ENCODE peak calls at places on chromosomes 12 and 14, in four cellular contexts. J is dorsolateral prefrontal cortex; U is NCI-H1092; M is stimulated activated CD4-positive, alpha-beta T cell treated with anti-CD3 and anti-CD28 coated beads, Interleukin-1b, Interleukin-23, amount 100 ng/mL, for 1 hour. P is an unnamed sample.

GRCh38 chr12:130026608-130027176 is 122.9 kb upstream of the TMEM132D start:
- DNase-seq in J (no peak), U (peak; percentile 13), M (no peak), P (peak; percentile 37)

GRCh38 chr12:3296409-3296701 is 194.6 kb upstream of the PRMT8 start:
- DNase-seq in J (no peak), U (no peak), M (no peak), P (no peak)

GRCh38 chr12:60451457-60451856 is 855.6 kb downstream of the SLC16A7 start:
- DNase-seq in J (no peak), U (no peak), M (no peak), P (no peak)

GRCh38 chr12:89073027-89073398 is 279.3 kb downstream of the DUSP6 start:
- DNase-seq in J (no peak), U (no peak), M (no peak), P (peak; percentile 74)

GRCh38 chr12:122072031-122072970 is 6.3 kb upstream of the MLXIP start:
- DNase-seq in J (no peak), U (peak; percentile 66), M (no peak), P (no peak)

GRCh38 chr12:50062733-50063452 is 5.5 kb downstream of the ASIC1 start:
- DNase-seq in J (peak; percentile 19), U (no peak), M (no peak), P (no peak)

GRCh38 chr14:67641902-67642749 is 22.4 kb downstream of the ARG2 start:
- DNase-seq in J (no peak), U (no peak), M (no peak), P (no peak)

GRCh38 chr14:72574687-72575086 is 319.2 kb downstream of the DPF3 start:
- DNase-seq in J (no peak), U (no peak), M (no peak), P (no peak)

GRCh38 chr12:118061011-118061875 is at the start of gene WSB2:
- DNase-seq in J (peak; percentile 88), U (peak; percentile 58), M (peak; percentile 3), P (peak; percentile 73)

GRCh38 chr12:4643747-4644146 is 5.1 kb downstream of the AKAP3 start:
- DNase-seq in J (no peak), U (no peak), M (no peak), P (no peak)

GRCh38 chr14:68949236-68949965 is 29.7 kb downstream of the ACTN1 start:
- DNase-seq in J (no peak), U (no peak), M (no peak), P (no peak)

GRCh38 chr12:111088409-111088808 is 168.0 kb upstream of the MYL2 start:
- DNase-seq in J (no peak), U (no peak), M (no peak), P (no peak)

GRCh38 chr12:13084898-13085640 is 18.4 kb downstream of the GSG1 start:
- DNase-seq in J (no peak), U (no peak), M (no peak), P (no peak)

GRCh38 chr14:92637228-92637627 is 111.2 kb downstream of the LGMN start:
- DNase-seq in J (no peak), U (peak; percentile 13), M (no peak), P (no peak)

GRCh38 chr14:23622990-23623389 is 13.2 kb upstream of the DHRS2 start:
- DNase-seq in J (no peak), U (no peak), M (no peak), P (no peak)

GRCh38 chr14:73729556-73730265 is 15.5 kb upstream of the PNMA1 start:
- DNase-seq in J (no peak), U (no peak), M (no peak), P (no peak)

P was measured in NCI-H774.